ENCODE peak calls at places on chromosomes 12 and 14, in seven cellular contexts. T, X, B, G, J, M and L are unnamed samples.

GRCh38 chr12:91355150-91356006 is 172.8 kb upstream of the DCN start:
- DNase-seq in T (peak), X (peak), B (no peak), G (no peak), J (peak), M (peak), L (peak)

GRCh38 chr12:87930033-87930432 is 99.2 kb downstream of the C12orf50 start:
- DNase-seq in T (no peak), X (peak), B (no peak), G (peak), J (peak), M (no peak), L (no peak)

GRCh38 chr12:107525063-107525718 is 160.4 kb upstream of the PWP1 start:
- DNase-seq in T (no peak), X (no peak), B (no peak), G (no peak), J (no peak), M (no peak), L (no peak)

GRCh38 chr12:91205791-91206190 is 23.2 kb upstream of the DCN start:
- DNase-seq in T (no peak), X (no peak), B (no peak), G (no peak), J (no peak), M (no peak), L (no peak)

GRCh38 chr12:60168441-60168840 is 572.6 kb downstream of the SLC16A7 start:
- DNase-seq in T (no peak), X (no peak), B (no peak), G (no peak), J (no peak), M (no peak), L (no peak)

GRCh38 chr14:103546651-103547454 is 15.6 kb downstream of the BAG5 start:
- DNase-seq in T (peak), X (peak), B (peak), G (no peak), J (peak), M (peak), L (peak)

GRCh38 chr12:84357314-84357713 is 555.3 kb downstream of the SLC6A15 start:
- DNase-seq in T (no peak), X (no peak), B (no peak), G (no peak), J (no peak), M (no peak), L (no peak)

GRCh38 chr14:71135496-71135895 is 228.2 kb downstream of the PCNX1 start:
- DNase-seq in T (no peak), X (no peak), B (no peak), G (no peak), J (no peak), M (no peak), L (no peak)

GRCh38 chr14:22386924-22387775 is 201.9 kb downstream of the DAD1 start:
- DNase-seq in T (peak), X (peak), B (peak), G (no peak), J (peak), M (no peak), L (peak)

GRCh38 chr14:68297871-68298468 is 478.4 kb downstream of the RAD51B start:
- DNase-seq in T (no peak), X (no peak), B (no peak), G (no peak), J (peak), M (no peak), L (no peak)

GRCh38 chr14:67241416-67242362 is at the start of gene PALS1:
- DNase-seq in T (no peak), X (peak), B (peak), G (peak), J (peak), M (peak), L (no peak)

GRCh38 chr12:44457465-44457864 is 418.6 kb downstream of the NELL2 start:
- DNase-seq in T (no peak), X (no peak), B (no peak), G (no peak), J (no peak), M (no peak), L (no peak)

GRCh38 chr12:119592232-119592631 is 1.3 kb upstream of the TMEM233 start:
- DNase-seq in T (no peak), X (no peak), B (no peak), G (no peak), J (no peak), M (no peak), L (peak)

GRCh38 chr12:129305851-129306250 is 452.6 kb downstream of the GLT1D1 start:
- DNase-seq in T (no peak), X (no peak), B (no peak), G (no peak), J (no peak), M (no peak), L (no peak)

GRCh38 chr12:53224268-53224896 is 7.6 kb downstream of the RARG start:
- DNase-seq in T (no peak), X (no peak), B (peak), G (no peak), J (peak), M (no peak), L (no peak)

GRCh38 chr12:3294481-3294911 is 196.5 kb upstream of the PRMT8 start:
- DNase-seq in T (no peak), X (no peak), B (no peak), G (no peak), J (no peak), M (no peak), L (no peak)

GRCh38 chr14:90495357-90496276 is 98.8 kb downstream of the CALM1 start:
- DNase-seq in T (peak), X (no peak), B (peak), G (peak), J (peak), M (peak), L (no peak)

GRCh38 chr14:69115407-69116185 is 37.3 kb downstream of the DCAF5 start:
- DNase-seq in T (no peak), X (no peak), B (no peak), G (no peak), J (no peak), M (no peak), L (no peak)